ENCODE peak calls at places on chromosomes 16 and 17, in eight cellular contexts. Z is activated B cell treated with CpG ODN at 0.5 μM for 24 hours, F is AG10803, Q is PC-3, H is thoracic aorta, C is astrocyte, W is tibial artery, M is foreskin fibroblast. N is an unnamed sample.

GRCh38 chr17:2171725-2172446 is 117.0 kb downstream of the HIC1 start:
- DNase-seq in F (peak), M (peak), C (peak), H (peak), Q (peak), W (peak), Z (no peak), N (peak)

GRCh38 chr16:30490210-30490609 is 17.7 kb downstream of the ITGAL start:
- DNase-seq in H (no peak), Q (no peak), F (peak), W (no peak), Z (no peak), M (no peak), C (no peak), N (no peak)

GRCh38 chr17:69450131-69450530 is 35.6 kb downstream of the MAP2K6 start:
- DNase-seq in F (no peak), H (no peak), M (no peak), Z (no peak), C (no peak), Q (no peak), W (no peak), N (no peak)

GRCh38 chr16:82605076-82605475 is 21.7 kb upstream of the CDH13 start:
- DNase-seq in C (no peak), F (no peak), H (no peak), W (no peak), M (no peak), Z (no peak), Q (no peak), N (no peak)

GRCh38 chr17:82200135-82200534 is 12.5 kb downstream of the CCDC57 start:
- DNase-seq in F (no peak), Q (no peak), Z (no peak), M (no peak), H (no peak), W (no peak), C (no peak), N (no peak)

GRCh38 chr16:65121870-65122723 is at the start of gene CDH11:
- DNase-seq in M (peak), Q (peak), C (peak), W (peak), F (peak), H (no peak), Z (no peak), N (peak)

GRCh38 chr16:48393843-48394703 is 8.9 kb upstream of the SIAH1 start:
- DNase-seq in H (no peak), Q (no peak), F (peak), M (peak), C (peak), Z (no peak), W (peak), N (no peak)

GRCh38 chr17:75105269-75106080 is 4.3 kb upstream of the ARMC7 start:
- DNase-seq in Z (no peak), F (peak), H (no peak), M (peak), C (peak), W (no peak), Q (peak), N (peak)

GRCh38 chr17:34826332-34826731 is 134.9 kb downstream of the CCT6B start:
- DNase-seq in F (no peak), M (peak), W (no peak), H (no peak), Q (peak), Z (no peak), C (no peak), N (peak)

GRCh38 chr16:67653131-67654068 is 6.7 kb downstream of the ACD start:
- DNase-seq in H (no peak), M (no peak), W (no peak), Q (no peak), Z (no peak), F (no peak), C (no peak), N (no peak)

GRCh38 chr16:1487395-1488053 is 1.2 kb downstream of the PTX4 start:
- DNase-seq in M (no peak), W (no peak), C (no peak), Q (no peak), F (no peak), H (no peak), Z (no peak), N (no peak)

GRCh38 chr17:66507982-66508760 is 205.8 kb downstream of the PRKCA start:
- DNase-seq in Z (no peak), H (no peak), F (no peak), W (no peak), C (peak), M (no peak), Q (no peak), N (no peak)

GRCh38 chr17:28733346-28733745 is 4.8 kb downstream of the NEK8 start:
- DNase-seq in Q (no peak), C (no peak), Z (no peak), M (no peak), H (no peak), F (no peak), W (no peak), N (no peak)

GRCh38 chr17:61770752-61771533 is 92.4 kb downstream of the BRIP1 start:
- DNase-seq in M (peak), C (peak), W (no peak), H (no peak), Z (no peak), Q (no peak), F (peak), N (peak)

GRCh38 chr16:52393448-52393847 is 153.5 kb downstream of the TOX3 start:
- DNase-seq in M (no peak), Q (no peak), H (no peak), F (no peak), C (no peak), Z (no peak), W (no peak), N (no peak)

GRCh38 chr16:55436587-55436986 is 42.4 kb upstream of the MMP2 start:
- DNase-seq in C (no peak), Q (no peak), Z (no peak), H (no peak), M (no peak), W (no peak), F (peak), N (no peak)

GRCh38 chr17:80259642-80260535 is 763 bp upstream of the RNF213 start:
- DNase-seq in C (peak), F (peak), Q (peak), H (no peak), W (peak), Z (peak), M (peak), N (peak)

GRCh38 chr16:56800355-56800754 is 64.7 kb upstream of the SLC12A3 start:
- DNase-seq in M (no peak), Q (no peak), Z (no peak), W (no peak), H (no peak), F (peak), C (no peak), N (peak)

GRCh38 chr17:8304181-8304910 is 5.7 kb upstream of the ARHGEF15 start:
- DNase-seq in Z (no peak), Q (no peak), H (no peak), M (no peak), F (no peak), C (no peak), W (no peak), N (no peak)

GRCh38 chr16:76118344-76118743 is 158.9 kb upstream of the CNTNAP4 start:
- DNase-seq in F (no peak), Z (no peak), M (no peak), C (no peak), Q (no peak), W (no peak), H (no peak), N (no peak)

GRCh38 chr17:79047923-79048825 is 24.2 kb downstream of the C1QTNF1 start:
- DNase-seq in Q (peak), W (no peak), C (no peak), F (no peak), H (no peak), Z (no peak), M (no peak), N (no peak)

GRCh38 chr17:7213895-7214299 is 5.7 kb downstream of the DLG4 start:
- DNase-seq in H (peak), M (no peak), C (peak), Z (no peak), Q (peak), F (peak), W (no peak), N (peak)

GRCh38 chr16:69419956-69420355 is 4.5 kb upstream of the CYB5B start:
- DNase-seq in Z (no peak), Q (no peak), C (no peak), M (no peak), F (no peak), H (no peak), W (no peak), N (no peak)

GRCh38 chr17:78940241-78940640 is 15.1 kb upstream of the TIMP2 start:
- DNase-seq in W (no peak), H (no peak), F (no peak), Z (no peak), Q (no peak), C (no peak), M (no peak), N (no peak)

GRCh38 chr17:17344507-17345293 is 41.5 kb downstream of the NT5M start:
- DNase-seq in Q (no peak), W (peak), H (no peak), F (no peak), C (no peak), Z (no peak), M (no peak), N (no peak)

GRCh38 chr16:27389272-27389961 is 12.6 kb upstream of the IL21R start:
- DNase-seq in H (no peak), M (no peak), C (peak), W (peak), Z (no peak), F (no peak), Q (no peak), N (peak)

GRCh38 chr16:57865746-57866528 is 63.6 kb upstream of the KIFC3 start:
- DNase-seq in Z (no peak), F (no peak), M (no peak), H (no peak), W (no peak), Q (peak), C (peak), N (no peak)

GRCh38 chr17:2173005-2173404 is 118.1 kb downstream of the HIC1 start:
- DNase-seq in Q (no peak), W (peak), F (peak), C (peak), Z (no peak), H (no peak), M (no peak), N (peak)

GRCh38 chr16:5633845-5634440 is 536.3 kb upstream of the EEF2KMT start:
- DNase-seq in H (no peak), M (no peak), C (no peak), Z (no peak), W (no peak), Q (peak), F (no peak), N (peak)

GRCh38 chr16:55370762-55371482 is 46.9 kb downstream of the IRX6 start:
- DNase-seq in Q (peak), C (peak), Z (no peak), W (peak), H (peak), M (peak), F (peak), N (no peak)

GRCh38 chr16:85674418-85674755 is 14.4 kb downstream of the GINS2 start:
- DNase-seq in F (no peak), H (no peak), C (no peak), Q (no peak), Z (no peak), W (no peak), M (peak), N (no peak)

GRCh38 chr17:14557482-14557881 is 256.6 kb downstream of the HS3ST3B1 start:
- DNase-seq in H (no peak), M (no peak), Z (no peak), C (no peak), Q (no peak), W (no peak), F (no peak), N (no peak)

GRCh38 chr16:14028207-14028606 is 42.9 kb upstream of the MRTFB start:
- DNase-seq in C (no peak), W (no peak), Z (no peak), F (no peak), M (no peak), Q (no peak), H (no peak), N (no peak)

GRCh38 chr17:62898239-62898864 is 67.7 kb upstream of the TANC2 start:
- DNase-seq in C (no peak), Z (no peak), Q (no peak), H (no peak), W (no peak), M (peak), F (peak), N (peak)

GRCh38 chr16:27427538-27427937 is 25.6 kb downstream of the IL21R start:
- DNase-seq in Z (peak), H (no peak), Q (no peak), C (no peak), M (no peak), F (no peak), W (no peak), N (no peak)

GRCh38 chr17:78677303-78678219 is 100.4 kb upstream of the DNAH17 start:
- DNase-seq in M (no peak), W (no peak), C (no peak), H (no peak), F (no peak), Q (peak), Z (no peak), N (no peak)

DNA sequence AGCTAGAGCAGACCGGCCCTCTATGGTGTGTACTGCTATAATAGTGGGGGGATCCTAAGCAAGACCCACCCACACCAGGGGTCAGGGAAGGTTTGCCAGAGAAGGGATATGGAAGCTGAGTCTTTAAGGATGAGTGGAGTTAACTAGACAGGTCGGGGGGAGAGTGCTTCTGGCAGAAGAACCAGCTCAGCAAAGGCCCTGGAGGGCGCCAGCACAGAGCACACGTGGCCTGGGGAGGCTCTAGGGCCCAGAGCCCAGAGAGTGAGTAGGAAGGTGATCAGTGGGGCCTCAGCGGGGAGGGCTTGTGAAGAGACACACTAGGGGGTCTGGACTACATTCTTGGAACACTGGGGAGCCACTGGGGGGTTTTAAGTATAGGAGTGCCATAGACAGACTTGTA is 21.1 kb downstream of the NGFR start:
- DNase-seq in M (no peak), Z (no peak), W (peak), F (no peak), C (no peak), H (no peak), Q (no peak), N (no peak)
- TF ChIP-seq CTCF in M (no peak), Z (no peak), W (no peak), F (no peak), C (no peak), H (no peak), Q (no peak), N (no peak)

GRCh38 chr17:76500074-76500744 is 1.0 kb downstream of the RHBDF2 start:
- DNase-seq in C (no peak), W (no peak), F (no peak), Q (peak), M (no peak), H (no peak), Z (no peak), N (no peak)

GRCh38 chr17:76500745-76501017 is 542 bp downstream of the RHBDF2 start:
- DNase-seq in F (no peak), M (no peak), W (no peak), Q (no peak), Z (no peak), H (no peak), C (no peak), N (no peak)

GRCh38 chr17:76502326-76503211 is 1.3 kb upstream of the RHBDF2 start:
- DNase-seq in Q (no peak), M (no peak), H (no peak), C (no peak), W (no peak), F (no peak), Z (no peak), N (no peak)

GRCh38 chr17:76501827-76502307 is 644 bp upstream of the RHBDF2 start:
- DNase-seq in F (no peak), W (no peak), H (no peak), Z (no peak), C (no peak), M (no peak), Q (no peak), N (no peak)

GRCh38 chr17:76501018-76501826 is at the start of gene RHBDF2:
- DNase-seq in M (peak), Q (peak), Z (peak), F (peak), W (peak), H (peak), C (peak), N (peak)
- TF ChIP-seq CTCF in M (no peak), Q (no peak), Z (no peak), F (no peak), W (no peak), H (no peak), C (no peak), N (no peak)

GRCh38 chr17:57006040-57006439 is 28.1 kb downstream of the SCPEP1 start:
- DNase-seq in F (no peak), C (no peak), M (no peak), H (no peak), W (no peak), Z (no peak), Q (peak), N (peak)

GRCh38 chr17:57008958-57009357 is 31.0 kb downstream of the SCPEP1 start:
- DNase-seq in M (no peak), W (no peak), C (no peak), F (no peak), H (no peak), Q (no peak), Z (no peak), N (no peak)

GRCh38 chr17:57002904-57003303 is 25.0 kb downstream of the SCPEP1 start:
- DNase-seq in M (no peak), W (no peak), Z (no peak), H (no peak), C (no peak), Q (no peak), F (no peak), N (no peak)

GRCh38 chr17:57001541-57001940 is 23.6 kb downstream of the SCPEP1 start:
- DNase-seq in Z (no peak), F (no peak), W (no peak), M (no peak), Q (no peak), H (no peak), C (no peak), N (no peak)

GRCh38 chr17:57004944-57005579 is 27.1 kb downstream of the SCPEP1 start:
- DNase-seq in H (no peak), C (no peak), M (no peak), Q (peak), Z (no peak), W (no peak), F (no peak), N (no peak)
- TF ChIP-seq CTCF in H (peak), C (no peak), M (no peak), Q (peak), Z (no peak), W (peak), F (no peak), N (peak)

GRCh38 chr17:48544356-48545021 is 420 bp downstream of the HOXB2 start:
- DNase-seq in C (peak), M (peak), F (peak), Q (no peak), W (peak), Z (no peak), H (peak), N (no peak)

GRCh38 chr17:48542114-48542955 is 2.6 kb downstream of the HOXB2 start:
- DNase-seq in W (no peak), H (no peak), M (no peak), F (no peak), Z (peak), Q (no peak), C (no peak), N (no peak)

GRCh38 chr17:48541574-48542113 is 3.3 kb downstream of the HOXB2 start:
- DNase-seq in Q (no peak), F (peak), W (no peak), H (no peak), M (no peak), Z (peak), C (no peak), N (no peak)

GRCh38 chr17:48543854-48544355 is 1.0 kb downstream of the HOXB2 start:
- DNase-seq in H (no peak), Z (peak), F (no peak), M (no peak), Q (no peak), C (no peak), W (no peak), N (no peak)

DNA sequence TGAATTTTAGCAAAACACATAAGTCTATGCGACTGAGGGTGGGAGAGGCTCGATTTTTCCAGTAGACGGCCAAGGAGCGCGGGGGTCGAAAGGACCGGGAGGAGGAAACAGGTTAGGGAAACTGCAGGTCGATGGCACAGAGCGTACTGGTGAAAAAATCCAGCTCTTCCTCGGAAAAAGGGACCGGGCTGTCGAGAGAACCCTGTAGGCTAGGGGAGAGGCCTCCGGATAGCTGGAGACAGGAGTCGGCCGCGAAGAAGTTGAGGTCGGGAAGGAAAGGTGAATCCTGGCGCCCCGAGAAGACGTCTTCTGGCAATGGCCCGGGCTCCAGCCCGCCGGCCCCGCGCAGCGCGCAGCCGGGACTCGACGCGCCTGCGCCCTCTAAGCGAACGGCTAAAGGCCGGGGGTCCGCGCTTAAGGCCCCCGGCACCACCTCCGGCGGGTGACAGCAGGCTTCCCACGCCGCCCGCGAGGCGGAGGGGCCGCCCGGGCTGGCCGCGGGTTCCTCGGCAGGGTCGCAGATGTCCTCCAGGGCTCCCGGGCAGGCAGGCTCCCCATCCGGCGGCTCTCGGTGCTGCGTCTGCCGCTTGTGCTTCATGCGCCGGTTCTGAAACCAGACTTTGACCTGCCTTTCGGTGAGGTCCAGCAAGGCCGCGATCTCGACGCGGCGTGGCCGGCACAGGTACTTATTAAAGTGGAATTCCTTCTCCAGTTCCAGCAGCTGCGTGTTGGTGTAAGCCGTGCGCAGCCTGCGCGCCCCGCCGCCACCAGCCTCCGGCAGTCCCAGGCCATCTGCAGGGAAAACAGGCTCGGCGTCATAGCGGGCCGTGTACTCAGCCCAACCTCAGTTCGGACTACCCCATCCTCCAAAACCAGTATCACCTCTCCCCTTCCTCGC is 1.7 kb downstream of the HOXB2 start:
- DNase-seq in W (no peak), H (no peak), F (no peak), C (no peak), Q (peak), M (peak), Z (peak), N (no peak)
- TF ChIP-seq CTCF in W (peak), H (peak), F (no peak), C (no peak), Q (peak), M (no peak), Z (no peak), N (no peak)

GRCh38 chr17:40417258-40417608 is 463 bp downstream of the TOP2A start:
- DNase-seq in M (peak), H (no peak), F (no peak), C (no peak), Z (no peak), W (no peak), Q (no peak), N (peak)
- TF ChIP-seq CTCF in M (no peak), H (no peak), F (peak), C (no peak), Z (no peak), W (no peak), Q (no peak), N (no peak)

N was measured in HFFc6.